ENCODE peak calls at places on chromosomes 4 and X, in ten cellular contexts. One of them, this sample, is unnamed.

GRCh38 chr4:39255266-39255665 is 72.9 kb downstream of the WDR19 start:
- DNase-seq in tibial nerve: no peak
- DNase-seq in right cardiac atrium: no peak
- DNase-seq in CD8-positive, alpha-beta memory T cell: no peak
- DNase-seq in neuronal stem cell: no peak
- DNase-seq in cardiac muscle cell: peak; percentile 60
- DNase-seq in upper lobe of right lung: no peak
- DNase-seq in thoracic aorta: no peak
- DNase-seq in sigmoid colon: no peak
- DNase-seq in PC-3: peak; percentile 68
- DNase-seq in this sample: peak; percentile 65

GRCh38 chr4:151541438-151542071 is 132.6 kb downstream of the FHIP1A start:
- DNase-seq in thoracic aorta: no peak
- DNase-seq in sigmoid colon: no peak
- DNase-seq in CD8-positive, alpha-beta memory T cell: no peak
- DNase-seq in upper lobe of right lung: no peak
- DNase-seq in neuronal stem cell: peak; percentile 5
- DNase-seq in PC-3: peak; percentile 82
- DNase-seq in cardiac muscle cell: peak; percentile 65
- DNase-seq in tibial nerve: no peak
- DNase-seq in right cardiac atrium: no peak
- DNase-seq in this sample: peak; percentile 58

GRCh38 chr4:7198440-7199128 is 6.2 kb downstream of the SORCS2 start:
- DNase-seq in CD8-positive, alpha-beta memory T cell: no peak
- DNase-seq in PC-3: no peak
- DNase-seq in right cardiac atrium: peak; percentile 40
- DNase-seq in upper lobe of right lung: peak; percentile 70
- DNase-seq in thoracic aorta: no peak
- DNase-seq in cardiac muscle cell: no peak
- DNase-seq in tibial nerve: peak; percentile 12
- DNase-seq in neuronal stem cell: no peak
- DNase-seq in sigmoid colon: peak; percentile 57
- DNase-seq in this sample: no peak

GRCh38 chrX:41730101-41730500 is 6.1 kb downstream of the GPR82 start:
- DNase-seq in PC-3: no peak
- DNase-seq in CD8-positive, alpha-beta memory T cell: no peak
- DNase-seq in right cardiac atrium: no peak
- DNase-seq in thoracic aorta: no peak
- DNase-seq in sigmoid colon: no peak
- DNase-seq in upper lobe of right lung: no peak
- DNase-seq in tibial nerve: no peak
- DNase-seq in neuronal stem cell: no peak
- DNase-seq in cardiac muscle cell: peak; percentile 33
- DNase-seq in this sample: peak; percentile 12

GRCh38 chr4:147340111-147340510 is 140.8 kb upstream of the EDNRA start:
- DNase-seq in sigmoid colon: no peak
- DNase-seq in neuronal stem cell: no peak
- DNase-seq in cardiac muscle cell: peak; percentile 59
- DNase-seq in thoracic aorta: no peak
- DNase-seq in right cardiac atrium: no peak
- DNase-seq in upper lobe of right lung: no peak
- DNase-seq in PC-3: peak; percentile 62
- DNase-seq in tibial nerve: no peak
- DNase-seq in CD8-positive, alpha-beta memory T cell: no peak
- DNase-seq in this sample: peak; percentile 89

GRCh38 chr4:7037425-7037824 is 5.7 kb upstream of the TADA2B start:
- DNase-seq in right cardiac atrium: no peak
- DNase-seq in PC-3: no peak
- DNase-seq in tibial nerve: no peak
- DNase-seq in sigmoid colon: no peak
- DNase-seq in upper lobe of right lung: no peak
- DNase-seq in thoracic aorta: no peak
- DNase-seq in neuronal stem cell: no peak
- DNase-seq in cardiac muscle cell: no peak
- DNase-seq in CD8-positive, alpha-beta memory T cell: no peak
- DNase-seq in this sample: no peak

GRCh38 chrX:40104649-40105015 is 6.9 kb upstream of the BCOR start:
- DNase-seq in CD8-positive, alpha-beta memory T cell: no peak
- DNase-seq in thoracic aorta: no peak
- DNase-seq in cardiac muscle cell: peak; percentile 79
- DNase-seq in sigmoid colon: peak; percentile 80
- DNase-seq in PC-3: peak; percentile 65
- DNase-seq in right cardiac atrium: peak; percentile 75
- DNase-seq in upper lobe of right lung: peak; percentile 76
- DNase-seq in neuronal stem cell: no peak
- DNase-seq in tibial nerve: no peak
- DNase-seq in this sample: peak; percentile 67

GRCh38 chr4:165502919-165503907 is 124.4 kb downstream of the CPE start:
- DNase-seq in sigmoid colon: no peak
- DNase-seq in tibial nerve: no peak
- DNase-seq in cardiac muscle cell: peak; percentile 87
- DNase-seq in neuronal stem cell: no peak
- DNase-seq in upper lobe of right lung: no peak
- DNase-seq in PC-3: peak; percentile 80
- DNase-seq in CD8-positive, alpha-beta memory T cell: no peak
- DNase-seq in right cardiac atrium: no peak
- DNase-seq in thoracic aorta: no peak
- DNase-seq in this sample: peak; percentile 5

GRCh38 chr4:8237256-8237989 is 32.1 kb upstream of the HTRA3 start:
- DNase-seq in thoracic aorta: no peak
- DNase-seq in PC-3: no peak
- DNase-seq in right cardiac atrium: no peak
- DNase-seq in tibial nerve: no peak
- DNase-seq in cardiac muscle cell: no peak
- DNase-seq in upper lobe of right lung: no peak
- DNase-seq in CD8-positive, alpha-beta memory T cell: no peak
- DNase-seq in neuronal stem cell: no peak
- DNase-seq in sigmoid colon: no peak
- DNase-seq in this sample: no peak

GRCh38 chr4:127604949-127605709 is 27.6 kb upstream of the INTU start:
- DNase-seq in PC-3: peak; percentile 51
- DNase-seq in thoracic aorta: no peak
- DNase-seq in upper lobe of right lung: no peak
- DNase-seq in CD8-positive, alpha-beta memory T cell: no peak
- DNase-seq in neuronal stem cell: peak; percentile 26
- DNase-seq in right cardiac atrium: no peak
- DNase-seq in sigmoid colon: no peak
- DNase-seq in tibial nerve: no peak
- DNase-seq in cardiac muscle cell: peak; percentile 57
- DNase-seq in this sample: peak; percentile 48

GRCh38 chr4:89056953-89057398 is at the start of gene FAM13A:
- DNase-seq in upper lobe of right lung: peak; percentile 66
- DNase-seq in tibial nerve: peak; percentile 68
- DNase-seq in right cardiac atrium: peak; percentile 90
- DNase-seq in CD8-positive, alpha-beta memory T cell: no peak
- DNase-seq in neuronal stem cell: peak; percentile 80
- DNase-seq in cardiac muscle cell: peak; percentile 98
- DNase-seq in sigmoid colon: peak; percentile 95
- DNase-seq in thoracic aorta: peak; percentile 59
- DNase-seq in PC-3: peak; percentile 86
- DNase-seq in this sample: peak; percentile 97

GRCh38 chr4:133156556-133156955 is 7.5 kb downstream of the PCDH10 start:
- DNase-seq in tibial nerve: no peak
- DNase-seq in thoracic aorta: no peak
- DNase-seq in CD8-positive, alpha-beta memory T cell: no peak
- DNase-seq in sigmoid colon: no peak
- DNase-seq in cardiac muscle cell: no peak
- DNase-seq in right cardiac atrium: no peak
- DNase-seq in neuronal stem cell: no peak
- DNase-seq in PC-3: no peak
- DNase-seq in upper lobe of right lung: no peak
- DNase-seq in this sample: no peak

DNA sequence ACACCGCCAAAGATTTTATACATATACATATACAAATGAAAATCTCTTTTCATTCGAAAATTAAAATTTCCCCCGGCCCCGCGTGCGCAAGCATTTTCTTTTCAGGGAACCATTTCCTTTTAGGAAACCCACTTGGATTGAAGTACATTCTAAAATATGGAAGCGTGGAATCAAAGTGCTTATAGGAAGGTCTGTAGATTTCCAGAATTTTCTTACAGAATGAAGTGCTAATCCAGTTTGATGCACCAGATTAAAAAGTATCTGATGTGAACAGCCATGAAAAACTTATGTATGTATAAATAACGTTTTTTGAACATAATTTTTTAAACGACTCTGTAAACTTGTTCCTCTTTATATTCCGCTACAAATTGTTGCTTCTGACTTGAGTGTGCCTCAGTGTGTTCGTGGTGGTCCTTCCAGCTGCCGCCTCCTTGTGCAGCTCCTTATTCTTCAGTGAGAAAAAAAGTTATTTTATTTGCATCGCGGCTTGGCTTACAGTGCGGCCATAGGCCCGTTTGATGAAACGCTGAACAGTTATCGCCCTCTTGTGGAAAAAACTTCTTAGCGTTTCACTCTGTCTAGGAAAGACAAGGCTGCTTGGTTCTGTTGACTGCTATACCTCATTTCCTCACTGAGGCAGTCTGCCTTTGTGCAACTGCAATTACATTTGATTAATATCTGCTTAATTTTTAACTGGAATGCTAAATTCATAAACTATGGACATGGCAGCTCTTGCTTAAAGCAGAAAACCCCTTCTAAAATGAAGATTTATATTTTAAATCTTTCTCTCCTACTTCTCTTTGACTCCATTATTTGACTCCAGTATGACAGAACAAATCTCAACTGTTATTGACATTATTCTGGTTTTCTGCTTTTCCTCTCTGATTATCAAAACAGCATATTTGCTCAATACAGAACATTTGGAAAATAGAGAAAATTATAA is 4.7 kb upstream of the NKX6-1 start:
- DNase-seq in right cardiac atrium: peak; percentile 32
- DNase-seq in neuronal stem cell: no peak
- DNase-seq in thoracic aorta: no peak
- DNase-seq in PC-3: peak; percentile 78
- DNase-seq in CD8-positive, alpha-beta memory T cell: no peak
- DNase-seq in upper lobe of right lung: no peak
- DNase-seq in tibial nerve: no peak
- DNase-seq in sigmoid colon: no peak
- DNase-seq in cardiac muscle cell: peak; percentile 80
- DNase-seq in this sample: peak; percentile 66
- H3K27me3 ChIP-seq in right cardiac atrium: peaks cover 8% of the 10 kb centered on the region
- H3K27me3 ChIP-seq in neuronal stem cell: peaks cover 19% of the 10 kb centered on the region
- H3K27me3 ChIP-seq in thoracic aorta: peaks cover 49% of the 10 kb centered on the region
- H3K27me3 ChIP-seq in PC-3: no peaks in the 10 kb centered on the region
- H3K27me3 ChIP-seq in CD8-positive, alpha-beta memory T cell: peaks cover 49% of the 10 kb centered on the region
- H3K27me3 ChIP-seq in upper lobe of right lung: peaks cover 97% of the 10 kb centered on the region
- H3K27me3 ChIP-seq in tibial nerve: peaks cover 8% of the 10 kb centered on the region
- H3K27me3 ChIP-seq in sigmoid colon: peaks cover 100% of the 10 kb centered on the region
- H3K27me3 ChIP-seq in cardiac muscle cell: peaks cover 89% of the 10 kb centered on the region
- H3K27me3 ChIP-seq in this sample: peaks cover 52% of the 10 kb centered on the region

GRCh38 chrX:69508610-69509009 is 4.5 kb downstream of the NALF2 start:
- DNase-seq in upper lobe of right lung: no peak
- DNase-seq in PC-3: no peak
- DNase-seq in tibial nerve: no peak
- DNase-seq in sigmoid colon: no peak
- DNase-seq in cardiac muscle cell: no peak
- DNase-seq in neuronal stem cell: no peak
- DNase-seq in right cardiac atrium: no peak
- DNase-seq in CD8-positive, alpha-beta memory T cell: no peak
- DNase-seq in thoracic aorta: no peak
- DNase-seq in this sample: no peak
- H3K27me3 ChIP-seq in upper lobe of right lung: peaks cover 15% of the 10 kb centered on the region
- H3K27me3 ChIP-seq in PC-3: peaks cover 24% of the 10 kb centered on the region
- H3K27me3 ChIP-seq in tibial nerve: no peaks in the 10 kb centered on the region
- H3K27me3 ChIP-seq in sigmoid colon: peaks cover 36% of the 10 kb centered on the region
- H3K27me3 ChIP-seq in cardiac muscle cell: peaks cover 33% of the 10 kb centered on the region
- H3K27me3 ChIP-seq in neuronal stem cell: no peaks in the 10 kb centered on the region
- H3K27me3 ChIP-seq in right cardiac atrium: no peaks in the 10 kb centered on the region
- H3K27me3 ChIP-seq in CD8-positive, alpha-beta memory T cell: no peaks in the 10 kb centered on the region
- H3K27me3 ChIP-seq in thoracic aorta: no peaks in the 10 kb centered on the region
- H3K27me3 ChIP-seq in this sample: peaks cover 32% of the 10 kb centered on the region

GRCh38 chr4:185020293-185020808 is 2.1 kb downstream of the HELT start:
- DNase-seq in upper lobe of right lung: no peak
- DNase-seq in cardiac muscle cell: peak; percentile 35
- DNase-seq in right cardiac atrium: no peak
- DNase-seq in neuronal stem cell: no peak
- DNase-seq in tibial nerve: no peak
- DNase-seq in thoracic aorta: no peak
- DNase-seq in PC-3: no peak
- DNase-seq in sigmoid colon: no peak
- DNase-seq in CD8-positive, alpha-beta memory T cell: no peak
- DNase-seq in this sample: no peak

GRCh38 chr4:185020863-185021761 is 2.8 kb downstream of the HELT start:
- DNase-seq in sigmoid colon: no peak
- DNase-seq in cardiac muscle cell: no peak
- DNase-seq in tibial nerve: no peak
- DNase-seq in right cardiac atrium: no peak
- DNase-seq in CD8-positive, alpha-beta memory T cell: no peak
- DNase-seq in thoracic aorta: no peak
- DNase-seq in upper lobe of right lung: no peak
- DNase-seq in neuronal stem cell: no peak
- DNase-seq in PC-3: no peak
- DNase-seq in this sample: no peak

GRCh38 chr4:185018834-185019450 is 652 bp downstream of the HELT start:
- DNase-seq in upper lobe of right lung: peak; percentile 73
- DNase-seq in tibial nerve: no peak
- DNase-seq in thoracic aorta: no peak
- DNase-seq in right cardiac atrium: no peak
- DNase-seq in cardiac muscle cell: no peak
- DNase-seq in neuronal stem cell: no peak
- DNase-seq in PC-3: no peak
- DNase-seq in CD8-positive, alpha-beta memory T cell: no peak
- DNase-seq in sigmoid colon: no peak
- DNase-seq in this sample: no peak

GRCh38 chr4:185019451-185020292 is 1.4 kb downstream of the HELT start:
- DNase-seq in right cardiac atrium: no peak
- DNase-seq in cardiac muscle cell: no peak
- DNase-seq in CD8-positive, alpha-beta memory T cell: no peak
- DNase-seq in neuronal stem cell: no peak
- DNase-seq in upper lobe of right lung: no peak
- DNase-seq in tibial nerve: no peak
- DNase-seq in sigmoid colon: no peak
- DNase-seq in thoracic aorta: no peak
- DNase-seq in PC-3: no peak
- DNase-seq in this sample: no peak

GRCh38 chr4:185023471-185023870 is 5.2 kb downstream of the HELT start:
- DNase-seq in CD8-positive, alpha-beta memory T cell: no peak
- DNase-seq in thoracic aorta: no peak
- DNase-seq in sigmoid colon: no peak
- DNase-seq in right cardiac atrium: no peak
- DNase-seq in PC-3: no peak
- DNase-seq in upper lobe of right lung: no peak
- DNase-seq in tibial nerve: no peak
- DNase-seq in neuronal stem cell: no peak
- DNase-seq in cardiac muscle cell: no peak
- DNase-seq in this sample: no peak
- H3K27me3 ChIP-seq in CD8-positive, alpha-beta memory T cell: peaks cover 4% of the 10 kb centered on the region
- H3K27me3 ChIP-seq in thoracic aorta: peaks cover 15% of the 10 kb centered on the region
- H3K27me3 ChIP-seq in sigmoid colon: peaks cover 70% of the 10 kb centered on the region
- H3K27me3 ChIP-seq in right cardiac atrium: no peaks in the 10 kb centered on the region
- H3K27me3 ChIP-seq in PC-3: peaks cover 73% of the 10 kb centered on the region
- H3K27me3 ChIP-seq in upper lobe of right lung: peaks cover 66% of the 10 kb centered on the region
- H3K27me3 ChIP-seq in tibial nerve: no peaks in the 10 kb centered on the region
- H3K27me3 ChIP-seq in neuronal stem cell: peaks cover 26% of the 10 kb centered on the region
- H3K27me3 ChIP-seq in cardiac muscle cell: peaks cover 100% of the 10 kb centered on the region
- H3K27me3 ChIP-seq in this sample: peaks cover 54% of the 10 kb centered on the region

DNA sequence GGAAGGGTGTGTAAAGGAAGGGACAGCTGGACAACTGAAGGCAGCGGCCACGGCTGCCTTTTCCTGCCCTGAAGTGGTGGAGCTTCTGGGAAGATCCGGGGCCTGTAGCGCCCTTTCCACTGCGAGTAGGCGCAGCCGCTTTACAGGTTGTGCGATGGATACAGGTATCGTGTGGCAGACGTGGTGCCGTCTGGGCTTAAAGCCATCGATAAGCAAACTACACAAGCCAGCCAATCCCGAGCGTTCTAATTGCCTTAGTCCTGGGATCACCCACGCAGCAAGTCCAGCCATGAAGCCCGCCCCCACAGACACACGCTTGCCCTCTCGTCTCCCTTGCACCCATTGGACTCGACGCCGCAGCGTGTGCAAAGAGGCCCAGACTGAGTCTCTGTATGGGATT is 15.4 kb downstream of the NKX6-1 start:
- DNase-seq in thoracic aorta: no peak
- DNase-seq in cardiac muscle cell: no peak
- DNase-seq in neuronal stem cell: no peak
- DNase-seq in PC-3: no peak
- DNase-seq in tibial nerve: no peak
- DNase-seq in sigmoid colon: no peak
- DNase-seq in right cardiac atrium: no peak
- DNase-seq in CD8-positive, alpha-beta memory T cell: no peak
- DNase-seq in upper lobe of right lung: no peak
- DNase-seq in this sample: no peak
- H3K27me3 ChIP-seq in thoracic aorta: peaks cover 16% of the 10 kb centered on the region
- H3K27me3 ChIP-seq in cardiac muscle cell: peaks cover 100% of the 10 kb centered on the region
- H3K27me3 ChIP-seq in neuronal stem cell: peaks cover 26% of the 10 kb centered on the region
- H3K27me3 ChIP-seq in PC-3: no peaks in the 10 kb centered on the region
- H3K27me3 ChIP-seq in tibial nerve: no peaks in the 10 kb centered on the region
- H3K27me3 ChIP-seq in sigmoid colon: peaks cover 100% of the 10 kb centered on the region
- H3K27me3 ChIP-seq in right cardiac atrium: peaks cover 7% of the 10 kb centered on the region
- H3K27me3 ChIP-seq in CD8-positive, alpha-beta memory T cell: peaks cover 11% of the 10 kb centered on the region
- H3K27me3 ChIP-seq in upper lobe of right lung: peaks cover 97% of the 10 kb centered on the region
- H3K27me3 ChIP-seq in this sample: peaks cover 53% of the 10 kb centered on the region